ENCODE peak calls at places on chromosome 5, in five cellular contexts. Z is heart left ventricle; Q is AG09319; F is C1 segment of cervical spinal cord; M is stimulated activated CD4-positive, alpha-beta T cell treated with anti-CD3 and anti-CD28 coated beads, Interleukin-15, amount 100 ng/mL, for 1 hour. N is an unnamed sample.

GRCh38 chr5:132742158-132742557 is 4.8 kb upstream of the KIF3A start:
- DNase-seq in Z (no peak), Q (no peak), F (no peak), M (no peak), N (no peak)

GRCh38 chr5:32703957-32704356 is 7.2 kb upstream of the NPR3 start:
- DNase-seq in Z (no peak), Q (no peak), F (no peak), M (no peak), N (no peak)

GRCh38 chr5:11324521-11325289 is 563.7 kb upstream of the DAP start:
- DNase-seq in Z (no peak), Q (no peak), F (peak; percentile 38), M (no peak), N (no peak)

GRCh38 chr5:132250547-132250946 is 6.9 kb upstream of the PDLIM4 start:
- DNase-seq in Z (no peak), Q (no peak), F (no peak), M (no peak), N (no peak)

GRCh38 chr5:37837101-37838032 is 2.5 kb downstream of the GDNF start:
- DNase-seq in Z (peak; percentile 76), Q (no peak), F (peak; percentile 76), M (peak; percentile 48), N (peak; percentile 18)

GRCh38 chr5:176740131-176740701 is 70.1 kb upstream of the UNC5A start:
- DNase-seq in Z (no peak), Q (no peak), F (no peak), M (no peak), N (no peak)

GRCh38 chr5:41368158-41368557 is 142.2 kb downstream of the PLCXD3 start:
- DNase-seq in Z (no peak), Q (no peak), F (no peak), M (no peak), N (no peak)

GRCh38 chr5:167245871-167246270 is 1045.6 kb upstream of the WWC1 start:
- DNase-seq in Z (no peak), Q (no peak), F (no peak), M (no peak), N (no peak)

GRCh38 chr5:78569441-78569840 is 79.1 kb downstream of the LHFPL2 start:
- DNase-seq in Z (no peak), Q (peak; percentile 89), F (no peak), M (no peak), N (no peak)

GRCh38 chr5:10333154-10334006 is 20.1 kb upstream of the MARCHF6 start:
- DNase-seq in Z (peak; percentile 57), Q (no peak), F (peak; percentile 35), M (no peak), N (no peak)

GRCh38 chr5:171868236-171868635 is 82.6 kb downstream of the SMIM23 start:
- DNase-seq in Z (no peak), Q (no peak), F (no peak), M (no peak), N (no peak)

GRCh38 chr5:53552561-53552960 is 7.9 kb upstream of the NDUFS4 start:
- DNase-seq in Z (no peak), Q (no peak), F (no peak), M (no peak), N (no peak)

GRCh38 chr5:143820451-143820850 is 8.5 kb downstream of the HMHB1 start:
- DNase-seq in Z (no peak), Q (no peak), F (no peak), M (no peak), N (no peak)

GRCh38 chr5:153516503-153516902 is 26.0 kb downstream of the GRIA1 start:
- DNase-seq in Z (no peak), Q (no peak), F (no peak), M (no peak), N (no peak)

GRCh38 chr5:78618303-78618702 is 30.3 kb downstream of the LHFPL2 start:
- DNase-seq in Z (no peak), Q (no peak), F (no peak), M (no peak), N (no peak)

GRCh38 chr5:50711280-50711679 is 44.8 kb downstream of the PARP8 start:
- DNase-seq in Z (no peak), Q (no peak), F (no peak), M (peak; percentile 6), N (no peak)

GRCh38 chr5:119878712-119879111 is 249.4 kb downstream of the FAM170A start:
- DNase-seq in Z (no peak), Q (no peak), F (no peak), M (no peak), N (no peak)

GRCh38 chr5:80175337-80175736 is 80.5 kb downstream of the SERINC5 start:
- DNase-seq in Z (no peak), Q (no peak), F (no peak), M (no peak), N (no peak)

GRCh38 chr5:144028644-144029043 is 141.8 kb downstream of the YIPF5 start:
- DNase-seq in Z (no peak), Q (peak; percentile 24), F (no peak), M (no peak), N (no peak)

GRCh38 chr5:94021246-94021645 is 279.8 kb upstream of the POU5F2 start:
- DNase-seq in Z (no peak), Q (peak; percentile 1), F (no peak), M (no peak), N (peak; percentile 84)

GRCh38 chr5:87229780-87230179 is 37.9 kb upstream of the RASA1 start:
- DNase-seq in Z (no peak), Q (no peak), F (no peak), M (no peak), N (no peak)

GRCh38 chr5:34682926-34683623 is 26.9 kb downstream of the RAI14 start:
- DNase-seq in Z (no peak), Q (no peak), F (no peak), M (no peak), N (peak; percentile 16)

GRCh38 chr5:119522841-119523240 is 70.5 kb downstream of the HSD17B4 start:
- DNase-seq in Z (no peak), Q (no peak), F (no peak), M (no peak), N (no peak)

GRCh38 chr5:116746668-116747067 is 172.0 kb upstream of the SEMA6A start:
- DNase-seq in Z (no peak), Q (no peak), F (no peak), M (no peak), N (no peak)

GRCh38 chr5:44546283-44546682 is 157.1 kb upstream of the FGF10 start:
- DNase-seq in Z (no peak), Q (peak; percentile 59), F (no peak), M (no peak), N (no peak)

GRCh38 chr5:33460210-33460609 is 19.4 kb downstream of the TARS1 start:
- DNase-seq in Z (no peak), Q (no peak), F (no peak), M (no peak), N (no peak)

GRCh38 chr5:109907751-109908150 is 218.0 kb downstream of the MAN2A1 start:
- DNase-seq in Z (no peak), Q (peak; percentile 11), F (no peak), M (no peak), N (no peak)

GRCh38 chr5:10479226-10479721 is 37.6 kb downstream of the ROPN1L start:
- DNase-seq in Z (no peak), Q (peak; percentile 24), F (no peak), M (no peak), N (no peak)

GRCh38 chr5:173720341-173721258 is 104.2 kb upstream of the BOD1 start:
- DNase-seq in Z (no peak), Q (no peak), F (no peak), M (no peak), N (no peak)

GRCh38 chr5:74052441-74052840 is 426.4 kb downstream of the ARHGEF28 start:
- DNase-seq in Z (no peak), Q (no peak), F (no peak), M (no peak), N (no peak)

GRCh38 chr5:141513627-141514329 is 24.9 kb downstream of the PCDHGC5 start:
- DNase-seq in Z (peak; percentile 78), Q (no peak), F (peak; percentile 83), M (peak; percentile 63), N (no peak)

GRCh38 chr5:1668141-1668721 is 131.4 kb downstream of the MRPL36 start:
- DNase-seq in Z (no peak), Q (no peak), F (no peak), M (no peak), N (no peak)

N was measured in HCT116.